ENCODE peak calls at places on chromosome 5, in five cellular contexts. One of them, this sample, is unnamed.

GRCh38 chr5:7926720-7927119 is 57.8 kb downstream of the MTRR start:
- DNase-seq in IMR-90: no peak
- DNase-seq in GM12878: no peak
- DNase-seq in SK-N-SH: no peak
- DNase-seq in H1: no peak
- DNase-seq in this sample: no peak

GRCh38 chr5:64210866-64211265 is 45.2 kb downstream of the RNF180 start:
- DNase-seq in IMR-90: peak; percentile 72
- DNase-seq in GM12878: no peak
- DNase-seq in SK-N-SH: no peak
- DNase-seq in H1: no peak
- DNase-seq in this sample: no peak

GRCh38 chr5:5432020-5432707 is 9.7 kb downstream of the ICE1 start:
- DNase-seq in IMR-90: peak; percentile 75
- DNase-seq in GM12878: no peak
- DNase-seq in SK-N-SH: no peak
- DNase-seq in H1: no peak
- DNase-seq in this sample: no peak

GRCh38 chr5:122236270-122236669 is 75.8 kb upstream of the SNCAIP start:
- DNase-seq in IMR-90: peak; percentile 6
- DNase-seq in GM12878: no peak
- DNase-seq in SK-N-SH: no peak
- DNase-seq in H1: no peak
- DNase-seq in this sample: no peak

GRCh38 chr5:161966544-161966943 is 101.0 kb upstream of the GABRG2 start:
- DNase-seq in IMR-90: no peak
- DNase-seq in GM12878: no peak
- DNase-seq in SK-N-SH: peak; percentile 1
- DNase-seq in H1: no peak
- DNase-seq in this sample: peak; percentile 3

GRCh38 chr5:135966790-135967189 is 12.0 kb upstream of the LECT2 start:
- DNase-seq in IMR-90: no peak
- DNase-seq in GM12878: no peak
- DNase-seq in SK-N-SH: no peak
- DNase-seq in H1: no peak
- DNase-seq in this sample: no peak

GRCh38 chr5:88833371-88834107 is 49.4 kb downstream of the MEF2C start:
- DNase-seq in IMR-90: peak; percentile 74
- DNase-seq in GM12878: no peak
- DNase-seq in SK-N-SH: no peak
- DNase-seq in H1: no peak
- DNase-seq in this sample: no peak

GRCh38 chr5:55450050-55450765 is 84.6 kb downstream of the PLPP1 start:
- DNase-seq in IMR-90: peak; percentile 53
- DNase-seq in GM12878: no peak
- DNase-seq in SK-N-SH: no peak
- DNase-seq in H1: no peak
- DNase-seq in this sample: no peak

GRCh38 chr5:113293613-113294340 is 141.0 kb downstream of the TSSK1B start:
- DNase-seq in IMR-90: peak; percentile 45
- DNase-seq in GM12878: no peak
- DNase-seq in SK-N-SH: peak; percentile 51
- DNase-seq in H1: peak; percentile 57
- DNase-seq in this sample: no peak

GRCh38 chr5:40746703-40747102 is 9.1 kb downstream of the TTC33 start:
- DNase-seq in IMR-90: peak; percentile 32
- DNase-seq in GM12878: no peak
- DNase-seq in SK-N-SH: no peak
- DNase-seq in H1: no peak
- DNase-seq in this sample: no peak

GRCh38 chr5:108196276-108196675 is 185.6 kb downstream of the FBXL17 start:
- DNase-seq in IMR-90: peak; percentile 17
- DNase-seq in GM12878: no peak
- DNase-seq in SK-N-SH: no peak
- DNase-seq in H1: no peak
- DNase-seq in this sample: no peak

GRCh38 chr5:113612060-113612496 is 98.6 kb downstream of the YTHDC2 start:
- DNase-seq in IMR-90: peak; percentile 51
- DNase-seq in GM12878: no peak
- DNase-seq in SK-N-SH: peak; percentile 53
- DNase-seq in H1: no peak
- DNase-seq in this sample: peak; percentile 7

GRCh38 chr5:108661590-108662219 is 86.0 kb upstream of the FER start:
- DNase-seq in IMR-90: peak; percentile 47
- DNase-seq in GM12878: no peak
- DNase-seq in SK-N-SH: no peak
- DNase-seq in H1: no peak
- DNase-seq in this sample: peak; percentile 33

GRCh38 chr5:158502686-158503085 is 597.0 kb downstream of the EBF1 start:
- DNase-seq in IMR-90: no peak
- DNase-seq in GM12878: no peak
- DNase-seq in SK-N-SH: no peak
- DNase-seq in H1: no peak
- DNase-seq in this sample: no peak

GRCh38 chr5:96614110-96614691 is 48.0 kb upstream of the CAST start:
- DNase-seq in IMR-90: peak; percentile 96
- DNase-seq in GM12878: peak; percentile 25
- DNase-seq in SK-N-SH: peak; percentile 64
- DNase-seq in H1: peak; percentile 54
- DNase-seq in this sample: peak; percentile 68

GRCh38 chr5:66306105-66306843 is 162.2 kb downstream of the SREK1 start:
- DNase-seq in IMR-90: peak; percentile 63
- DNase-seq in GM12878: no peak
- DNase-seq in SK-N-SH: peak; percentile 78
- DNase-seq in H1: peak; percentile 57
- DNase-seq in this sample: peak; percentile 55

GRCh38 chr5:33794550-33795300 is 97.1 kb downstream of the ADAMTS12 start:
- DNase-seq in IMR-90: peak; percentile 62
- DNase-seq in GM12878: no peak
- DNase-seq in SK-N-SH: no peak
- DNase-seq in H1: no peak
- DNase-seq in this sample: no peak

GRCh38 chr5:112684737-112685136 is 52.9 kb upstream of the APC start:
- DNase-seq in IMR-90: peak; percentile 74
- DNase-seq in GM12878: no peak
- DNase-seq in SK-N-SH: no peak
- DNase-seq in H1: no peak
- DNase-seq in this sample: no peak

GRCh38 chr5:58793888-58794287 is 211.0 kb downstream of the RAB3C start:
- DNase-seq in IMR-90: no peak
- DNase-seq in GM12878: no peak
- DNase-seq in SK-N-SH: no peak
- DNase-seq in H1: no peak
- DNase-seq in this sample: no peak

GRCh38 chr5:142674438-142675210 is 11.3 kb downstream of the FGF1 start:
- DNase-seq in IMR-90: peak; percentile 89
- DNase-seq in GM12878: no peak
- DNase-seq in SK-N-SH: no peak
- DNase-seq in H1: no peak
- DNase-seq in this sample: no peak

GRCh38 chr5:115098041-115098702 is 71.5 kb downstream of the TRIM36 start:
- DNase-seq in IMR-90: peak; percentile 60
- DNase-seq in GM12878: peak; percentile 7
- DNase-seq in SK-N-SH: peak; percentile 63
- DNase-seq in H1: no peak
- DNase-seq in this sample: peak; percentile 32

GRCh38 chr5:35822541-35822940 is 34.1 kb upstream of the IL7R start:
- DNase-seq in IMR-90: no peak
- DNase-seq in GM12878: no peak
- DNase-seq in SK-N-SH: no peak
- DNase-seq in H1: no peak
- DNase-seq in this sample: no peak

GRCh38 chr5:57434227-57434640 is 48.4 kb downstream of the ACTBL2 start:
- DNase-seq in IMR-90: no peak
- DNase-seq in GM12878: no peak
- DNase-seq in SK-N-SH: no peak
- DNase-seq in H1: no peak
- DNase-seq in this sample: no peak

GRCh38 chr5:123530728-123531127 is 18.8 kb downstream of the CSNK1G3 start:
- DNase-seq in IMR-90: no peak
- DNase-seq in GM12878: no peak
- DNase-seq in SK-N-SH: no peak
- DNase-seq in H1: no peak
- DNase-seq in this sample: no peak

GRCh38 chr5:96778409-96778808 is 29.3 kb downstream of the ERAP1 start:
- DNase-seq in IMR-90: no peak
- DNase-seq in GM12878: no peak
- DNase-seq in SK-N-SH: no peak
- DNase-seq in H1: no peak
- DNase-seq in this sample: no peak

GRCh38 chr5:141665995-141666940 is 15.1 kb upstream of the FCHSD1 start:
- DNase-seq in IMR-90: no peak
- DNase-seq in GM12878: no peak
- DNase-seq in SK-N-SH: no peak
- DNase-seq in H1: no peak
- DNase-seq in this sample: no peak

GRCh38 chr5:67875637-67876036 is 339.9 kb upstream of the PIK3R1 start:
- DNase-seq in IMR-90: no peak
- DNase-seq in GM12878: no peak
- DNase-seq in SK-N-SH: no peak
- DNase-seq in H1: no peak
- DNase-seq in this sample: no peak

DNA sequence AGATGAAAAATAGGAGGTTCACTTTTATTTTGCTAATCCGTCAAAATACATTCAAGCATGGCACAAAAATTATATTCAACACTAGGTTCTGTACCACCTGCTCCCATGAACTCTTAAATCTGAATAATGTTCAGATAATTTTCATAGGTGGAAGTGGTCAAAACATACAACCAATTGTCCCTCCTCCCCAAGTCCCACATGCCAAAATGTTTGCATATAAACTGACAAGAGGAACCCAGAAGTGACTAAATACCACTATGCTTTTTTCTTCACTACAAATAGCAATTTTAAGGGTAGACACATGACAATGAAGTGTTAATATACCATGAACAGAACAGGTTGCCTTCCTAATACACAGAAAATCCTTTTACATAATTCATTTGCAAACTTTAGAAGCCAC is 3.7 kb downstream of the HNRNPA0 start:
- DNase-seq in IMR-90: no peak
- DNase-seq in GM12878: no peak
- DNase-seq in SK-N-SH: no peak
- DNase-seq in H1: no peak
- DNase-seq in this sample: no peak
- H3K4me2 ChIP-seq in IMR-90: no peak overlapping the region
- H3K4me2 ChIP-seq in GM12878: peak overlapping the region; percentile 88
- H3K4me2 ChIP-seq in SK-N-SH: peak overlapping the region; percentile 96
- H3K4me2 ChIP-seq in H1: peak overlapping the region; percentile 61
- H3K4me2 ChIP-seq in this sample: peak overlapping the region; percentile 87

GRCh38 chr5:17302590-17302989 is 85.2 kb downstream of the BASP1 start:
- DNase-seq in IMR-90: no peak
- DNase-seq in GM12878: no peak
- DNase-seq in SK-N-SH: no peak
- DNase-seq in H1: no peak
- DNase-seq in this sample: no peak
- TF ChIP-seq RFX5 in IMR-90: no peak
- TF ChIP-seq RFX5 in GM12878: no peak
- TF ChIP-seq RFX5 in SK-N-SH: no peak
- TF ChIP-seq RFX5 in H1: no peak
- TF ChIP-seq RFX5 in this sample: no peak

GRCh38 chr5:14419686-14420085 is 161.9 kb upstream of the OTULINL start:
- DNase-seq in IMR-90: no peak
- DNase-seq in GM12878: no peak
- DNase-seq in SK-N-SH: no peak
- DNase-seq in H1: no peak
- DNase-seq in this sample: no peak
- H3K4me2 ChIP-seq in IMR-90: no peak overlapping the region
- H3K4me2 ChIP-seq in GM12878: no peak overlapping the region
- H3K4me2 ChIP-seq in SK-N-SH: peak overlapping the region; percentile 34
- H3K4me2 ChIP-seq in H1: no peak overlapping the region
- H3K4me2 ChIP-seq in this sample: no peak overlapping the region

DNA sequence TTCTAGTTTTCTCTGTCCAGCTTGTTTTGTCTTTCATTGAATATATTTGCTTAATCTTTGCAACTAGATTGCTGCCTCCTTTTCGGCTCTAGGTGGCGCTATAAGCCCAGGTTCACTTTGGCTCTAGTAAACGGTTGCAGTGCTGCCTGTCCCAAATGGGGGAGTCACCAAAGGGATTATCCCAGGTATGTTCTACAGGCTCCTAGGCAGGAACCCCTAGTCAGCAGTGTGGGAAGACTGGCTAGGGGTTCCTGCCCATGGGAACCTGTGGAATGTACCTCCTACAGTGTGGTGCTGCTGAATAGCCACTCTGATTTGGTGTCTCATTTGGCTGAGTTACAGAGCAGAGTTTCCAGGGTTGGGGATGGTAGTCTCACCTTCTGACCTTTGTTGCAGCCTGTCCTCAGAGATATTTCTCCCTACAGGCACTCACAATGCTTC is 85.2 kb downstream of the ARSB start:
- DNase-seq in IMR-90: peak; percentile 67
- DNase-seq in GM12878: no peak
- DNase-seq in SK-N-SH: no peak
- DNase-seq in H1: peak; percentile 79
- DNase-seq in this sample: peak; percentile 58
- TF ChIP-seq RFX5 in IMR-90: no peak
- TF ChIP-seq RFX5 in GM12878: no peak
- TF ChIP-seq RFX5 in SK-N-SH: no peak
- TF ChIP-seq RFX5 in H1: no peak
- TF ChIP-seq RFX5 in this sample: no peak

GRCh38 chr5:156893517-156893916 is 43.4 kb downstream of the PPP1R2B start:
- DNase-seq in IMR-90: no peak
- DNase-seq in GM12878: peak; percentile 52
- DNase-seq in SK-N-SH: no peak
- DNase-seq in H1: no peak
- DNase-seq in this sample: no peak

GRCh38 chr5:156888520-156888919 is 38.4 kb downstream of the PPP1R2B start:
- DNase-seq in IMR-90: no peak
- DNase-seq in GM12878: peak; percentile 50
- DNase-seq in SK-N-SH: no peak
- DNase-seq in H1: no peak
- DNase-seq in this sample: no peak

GRCh38 chr5:156892864-156893263 is 42.8 kb downstream of the PPP1R2B start:
- DNase-seq in IMR-90: no peak
- DNase-seq in GM12878: no peak
- DNase-seq in SK-N-SH: no peak
- DNase-seq in H1: no peak
- DNase-seq in this sample: no peak

GRCh38 chr5:156896545-156896944 is 46.5 kb downstream of the PPP1R2B start:
- DNase-seq in IMR-90: no peak
- DNase-seq in GM12878: no peak
- DNase-seq in SK-N-SH: no peak
- DNase-seq in H1: no peak
- DNase-seq in this sample: no peak

GRCh38 chr5:156892223-156892622 is 42.1 kb downstream of the PPP1R2B start:
- DNase-seq in IMR-90: no peak
- DNase-seq in GM12878: no peak
- DNase-seq in SK-N-SH: no peak
- DNase-seq in H1: no peak
- DNase-seq in this sample: no peak
- H3K4me2 ChIP-seq in IMR-90: no peak overlapping the region
- H3K4me2 ChIP-seq in GM12878: no peak overlapping the region
- H3K4me2 ChIP-seq in SK-N-SH: no peak overlapping the region
- H3K4me2 ChIP-seq in H1: no peak overlapping the region
- H3K4me2 ChIP-seq in this sample: no peak overlapping the region

GRCh38 chr5:151257731-151258715 is 5.0 kb downstream of the GM2A start:
- DNase-seq in IMR-90: peak; percentile 19
- DNase-seq in GM12878: peak; percentile 66
- DNase-seq in SK-N-SH: no peak
- DNase-seq in H1: no peak
- DNase-seq in this sample: no peak
- TF ChIP-seq RFX5 in IMR-90: no peak
- TF ChIP-seq RFX5 in GM12878: no peak
- TF ChIP-seq RFX5 in SK-N-SH: no peak
- TF ChIP-seq RFX5 in H1: no peak
- TF ChIP-seq RFX5 in this sample: no peak